ENCODE peak calls at places on chromosome 9, in seven cellular contexts. K, J, P, Z, H, O and L are unnamed samples.

GRCh38 chr9:89817186-89817960 is 212.6 kb downstream of the GADD45G start:
- DNase-seq in J (no peak), P (no peak), O (no peak), H (no peak), Z (no peak), K (no peak), L (no peak)

GRCh38 chr9:132663120-132663519 is 6.7 kb downstream of the DDX31 start:
- DNase-seq in J (no peak), Z (no peak), H (no peak), O (no peak), K (no peak), P (no peak), L (no peak)

GRCh38 chr9:76884823-76885222 is 21.1 kb downstream of the PRUNE2 start:
- DNase-seq in O (no peak), J (no peak), P (no peak), Z (no peak), K (no peak), H (no peak), L (no peak)

GRCh38 chr9:110059461-110059860 is 148.5 kb downstream of the C9orf152 start:
- DNase-seq in P (no peak), O (no peak), K (no peak), J (no peak), H (no peak), Z (no peak), L (no peak)

GRCh38 chr9:86354882-86355399 is 731 bp upstream of the TUT7 start:
- DNase-seq in O (no peak), P (no peak), H (no peak), Z (no peak), J (no peak), K (no peak), L (no peak)

GRCh38 chr9:79471577-79472543 is 99.9 kb upstream of the TLE4 start:
- DNase-seq in J (peak), K (peak), O (peak), P (no peak), H (peak), Z (peak), L (no peak)

GRCh38 chr9:136643596-136644342 is 18.9 kb upstream of the EGFL7 start:
- DNase-seq in J (no peak), H (no peak), P (no peak), Z (no peak), O (no peak), K (no peak), L (no peak)

GRCh38 chr9:136090768-136091581 is 4.1 kb downstream of the NACC2 start:
- DNase-seq in P (no peak), H (peak), O (no peak), J (no peak), K (peak), Z (no peak), L (no peak)

GRCh38 chr9:124040186-124040920 is 28.8 kb downstream of the LHX2 start:
- DNase-seq in O (no peak), P (no peak), H (no peak), K (no peak), Z (no peak), J (no peak), L (no peak)

GRCh38 chr9:127832248-127832647 is 22.2 kb downstream of the ENG start:
- DNase-seq in O (no peak), Z (no peak), H (no peak), K (no peak), J (no peak), P (no peak), L (no peak)

GRCh38 chr9:131476777-131477345 is 25.9 kb upstream of the POMT1 start:
- DNase-seq in P (no peak), H (peak), J (no peak), K (peak), O (peak), Z (no peak), L (no peak)

GRCh38 chr9:12680341-12680740 is 12.8 kb upstream of the TYRP1 start:
- DNase-seq in J (no peak), H (no peak), K (no peak), Z (no peak), P (no peak), O (no peak), L (peak)

GRCh38 chr9:36327903-36328302 is 69.7 kb upstream of the GNE start:
- DNase-seq in H (no peak), K (no peak), O (no peak), Z (no peak), P (peak), J (no peak), L (peak)

GRCh38 chr9:68530618-68531017 is 10.1 kb downstream of the TMEM252 start:
- DNase-seq in Z (no peak), J (no peak), H (peak), K (peak), P (no peak), O (no peak), L (no peak)

GRCh38 chr9:133729646-133730281 is 8.4 kb downstream of the SARDH start:
- DNase-seq in J (no peak), P (no peak), O (no peak), H (no peak), K (peak), Z (no peak), L (no peak)

GRCh38 chr9:6563036-6563435 is 82.5 kb downstream of the GLDC start:
- DNase-seq in P (no peak), H (no peak), K (no peak), J (no peak), O (no peak), Z (no peak), L (no peak)

GRCh38 chr9:108443278-108443633 is 412.5 kb downstream of the ACTL7B start:
- DNase-seq in Z (no peak), P (no peak), K (no peak), O (no peak), H (no peak), J (no peak), L (no peak)

GRCh38 chr9:93937193-93937592 is 18.0 kb downstream of the BARX1 start:
- DNase-seq in H (no peak), P (no peak), K (no peak), O (no peak), J (no peak), Z (no peak), L (no peak)

GRCh38 chr9:69078069-69078468 is 42.5 kb downstream of the FXN start:
- DNase-seq in K (no peak), P (no peak), Z (no peak), J (no peak), O (no peak), H (no peak), L (no peak)

GRCh38 chr9:4117835-4118610 is 181.8 kb downstream of the GLIS3 start:
- DNase-seq in O (no peak), Z (peak), P (no peak), H (peak), J (peak), K (no peak), L (no peak)

GRCh38 chr9:99006979-99007378 is 63.3 kb downstream of the COL15A1 start:
- DNase-seq in J (no peak), Z (no peak), O (no peak), K (no peak), H (no peak), P (no peak), L (no peak)

GRCh38 chr9:113416149-113416726 is 5.7 kb downstream of the C9orf43 start:
- DNase-seq in K (no peak), Z (no peak), O (no peak), J (no peak), P (no peak), H (no peak), L (no peak)

GRCh38 chr9:132069046-132069898 is 10.4 kb downstream of the MED27 start:
- DNase-seq in Z (no peak), J (no peak), O (no peak), K (no peak), P (no peak), H (no peak), L (peak)

GRCh38 chr9:134182554-134183219 is 18.3 kb upstream of the RNU6ATAC start:
- DNase-seq in H (peak), Z (no peak), O (no peak), J (peak), P (no peak), K (peak), L (no peak)

GRCh38 chr9:133237271-133237731 is 28.3 kb upstream of the OBP2B start:
- DNase-seq in Z (no peak), H (no peak), P (no peak), J (no peak), O (no peak), K (no peak), L (no peak)

GRCh38 chr9:132006657-132007370 is 72.9 kb downstream of the MED27 start:
- DNase-seq in P (no peak), Z (no peak), K (no peak), O (no peak), J (no peak), H (no peak), L (peak)

GRCh38 chr9:98410185-98410697 is 154.8 kb upstream of the TBC1D2 start:
- DNase-seq in P (no peak), K (no peak), O (peak), Z (no peak), H (no peak), J (no peak), L (no peak)

GRCh38 chr9:128899566-128900322 is 17.8 kb downstream of the LRRC8A start:
- DNase-seq in P (no peak), H (no peak), Z (no peak), J (no peak), K (no peak), O (no peak), L (no peak)

GRCh38 chr9:130073373-130073772 is 19.7 kb downstream of the GPR107 start:
- DNase-seq in O (no peak), P (peak), K (no peak), Z (no peak), H (no peak), J (no peak), L (no peak)

GRCh38 chr9:95462419-95463121 is 54.2 kb downstream of the PTCH1 start:
- DNase-seq in O (peak), Z (peak), H (no peak), J (peak), K (peak), P (peak), L (no peak)

GRCh38 chr9:120876842-120877240 is at the start of gene PHF19:
- DNase-seq in J (peak), P (no peak), K (no peak), H (peak), Z (peak), O (no peak), L (peak)

GRCh38 chr9:134544388-134545212 is 97.0 kb upstream of the COL5A1 start:
- DNase-seq in K (no peak), J (peak), Z (no peak), P (peak), H (peak), O (no peak), L (peak)

GRCh38 chr9:117286245-117286644 is 128.6 kb downstream of the ASTN2 start:
- DNase-seq in O (no peak), Z (no peak), K (no peak), J (no peak), H (no peak), P (no peak), L (no peak)

GRCh38 chr9:107137495-107138202 is 145.4 kb upstream of the RAD23B start:
- DNase-seq in P (peak), K (no peak), Z (no peak), H (no peak), J (no peak), O (no peak), L (peak)

GRCh38 chr9:5510360-5510931 is at the start of gene PDCD1LG2:
- DNase-seq in O (no peak), K (no peak), H (no peak), P (peak), J (no peak), Z (no peak), L (peak)

GRCh38 chr9:121743441-121744001 is 92.1 kb downstream of the DAB2IP start:
- DNase-seq in Z (no peak), H (peak), P (peak), O (peak), K (peak), J (peak), L (peak)